ENCODE peak calls at places on chromosomes 6 and 20, in seven cellular contexts. J, V, C, P, D, E and M are unnamed samples. For H3K4me1, the result is how much of the 10 kb centered on the place peaks cover.

GRCh38 chr6:11096109-11096508 is 2.5 kb downstream of the SMIM13 start:
- DNase-seq in E (no peak), D (peak), V (peak), P (peak), J (no peak), C (peak), M (no peak)

GRCh38 chr6:15375638-15376290 is 129.9 kb downstream of the JARID2 start:
- DNase-seq in J (no peak), V (no peak), C (no peak), D (no peak), E (no peak), P (no peak), M (no peak)

GRCh38 chr6:125188594-125189203 is 35.1 kb downstream of the TPD52L1 start:
- DNase-seq in E (no peak), V (no peak), P (no peak), C (no peak), D (no peak), J (no peak), M (no peak)

GRCh38 chr6:45447005-45447404 is 69.3 kb upstream of the SUPT3H start:
- DNase-seq in V (no peak), C (no peak), J (no peak), P (no peak), D (no peak), E (no peak), M (peak)

GRCh38 chr6:10413850-10414765 is 766 bp downstream of the TFAP2A start:
- DNase-seq in P (no peak), J (peak), C (peak), V (no peak), E (no peak), D (no peak), M (no peak)

GRCh38 chr20:7879883-7880282 is 60.4 kb downstream of the HAO1 start:
- DNase-seq in C (no peak), J (no peak), P (no peak), E (no peak), D (peak), V (no peak), M (no peak)

GRCh38 chr6:17045581-17046322 is 56.1 kb upstream of the STMND1 start:
- DNase-seq in E (no peak), P (no peak), V (no peak), J (no peak), C (no peak), D (no peak), M (peak)

GRCh38 chr20:20443509-20443908 is 75.6 kb downstream of the INSM1 start:
- DNase-seq in P (no peak), C (no peak), J (no peak), E (no peak), D (no peak), V (no peak), M (no peak)

GRCh38 chr6:5765141-5765760 is 241.5 kb downstream of the NRN1 start:
- DNase-seq in C (no peak), V (no peak), E (no peak), P (no peak), J (no peak), D (no peak), M (no peak)

GRCh38 chr6:156028310-156029131 is 572.9 kb upstream of the NOX3 start:
- DNase-seq in C (no peak), V (peak), E (no peak), P (no peak), J (no peak), D (no peak), M (peak)

GRCh38 chr6:68211242-68211795 is 423.8 kb upstream of the ADGRB3 start:
- DNase-seq in V (no peak), C (no peak), J (no peak), P (no peak), E (no peak), D (no peak), M (no peak)

GRCh38 chr20:57199656-57200405 is 66.6 kb downstream of the BMP7 start:
- DNase-seq in C (no peak), V (no peak), D (no peak), P (no peak), E (no peak), J (no peak), M (no peak)

GRCh38 chr20:37856932-37857660 is 45.8 kb upstream of the VSTM2L start:
- DNase-seq in D (no peak), P (no peak), V (no peak), J (no peak), E (no peak), C (no peak), M (no peak)

GRCh38 chr6:14001329-14002012 is 76.7 kb downstream of the RNF182 start:
- DNase-seq in D (peak), E (no peak), C (no peak), V (peak), P (peak), J (no peak), M (no peak)

GRCh38 chr20:49602370-49603208 is 34.7 kb upstream of the PTGIS start:
- DNase-seq in E (no peak), D (no peak), C (no peak), P (no peak), V (no peak), J (no peak), M (no peak)

GRCh38 chr20:60080401-60080800 is 122.2 kb downstream of the CDH26 start:
- DNase-seq in P (no peak), D (no peak), V (no peak), E (no peak), J (no peak), C (no peak), M (no peak)

GRCh38 chr6:158605266-158605878 is 39.2 kb downstream of the DYNLT1 start:
- DNase-seq in V (peak), C (peak), P (peak), E (peak), J (peak), D (peak), M (peak)

GRCh38 chr20:62796699-62797491 is 622 bp downstream of the MRGBP start:
- DNase-seq in V (no peak), E (no peak), P (no peak), D (no peak), C (no peak), J (no peak), M (no peak)
- TF ChIP-seq MAX in V (no peak), E (no peak), P (no peak), D (no peak), C (no peak), J (no peak), M (no peak)

GRCh38 chr6:151618717-151619116 is 124.9 kb downstream of the CCDC170 start:
- DNase-seq in V (no peak), J (no peak), D (no peak), E (no peak), P (no peak), C (no peak), M (no peak)

GRCh38 chr6:151614630-151615029 is 120.8 kb downstream of the CCDC170 start:
- DNase-seq in P (no peak), J (no peak), V (no peak), D (no peak), C (no peak), E (no peak), M (no peak)

GRCh38 chr6:151617539-151617938 is 123.7 kb downstream of the CCDC170 start:
- DNase-seq in P (no peak), V (no peak), E (no peak), J (no peak), D (no peak), C (no peak), M (no peak)

GRCh38 chr6:151616600-151616999 is 122.8 kb downstream of the CCDC170 start:
- DNase-seq in J (no peak), C (no peak), E (no peak), D (no peak), P (no peak), V (no peak), M (no peak)

DNA sequence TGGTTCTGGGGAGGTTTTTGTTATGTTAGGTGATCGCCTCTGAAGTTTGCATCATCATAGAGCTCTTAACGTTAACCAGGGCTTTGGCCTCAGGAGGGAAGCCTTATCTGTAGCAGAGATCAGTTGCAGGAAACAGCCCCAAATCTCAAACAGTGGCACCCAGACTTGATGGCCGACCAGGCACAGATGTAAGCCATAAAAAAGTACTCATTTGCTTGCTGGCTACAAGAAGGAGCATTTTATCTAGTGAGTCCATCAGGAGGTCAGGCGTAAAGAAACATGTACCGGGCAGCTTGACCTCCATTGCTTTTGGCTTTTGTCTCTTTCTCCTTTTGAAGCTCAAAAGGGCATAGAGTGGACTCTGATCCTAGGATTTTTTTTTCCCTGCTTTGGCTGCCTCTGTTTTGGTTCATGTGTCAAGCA is 122.3 kb downstream of the CCDC170 start:
- DNase-seq in P (no peak), V (peak), J (no peak), E (no peak), D (peak), C (no peak), M (no peak)
- H3K9ac ChIP-seq in P (no peak), V (no peak), J (no peak), E (no peak), D (peak), C (no peak), M (no peak)

GRCh38 chr6:163147988-163148387 is 266.5 kb upstream of the QKI start:
- DNase-seq in P (no peak), V (peak), J (no peak), D (no peak), C (peak), E (no peak), M (no peak)
- H3K4me1 ChIP-seq in P (under half), V (under half), J (under half), D (under half), C (under half), E (under half), M (under half)

GRCh38 chr6:90193359-90193758 is 103.3 kb downstream of the BACH2 start:
- DNase-seq in D (no peak), C (no peak), V (no peak), E (no peak), J (no peak), P (no peak), M (no peak)

GRCh38 chr6:90197854-90198496 is 98.7 kb downstream of the BACH2 start:
- DNase-seq in E (no peak), J (no peak), D (peak), P (no peak), C (peak), V (no peak), M (no peak)

GRCh38 chr6:90192857-90193256 is 103.8 kb downstream of the BACH2 start:
- DNase-seq in J (no peak), V (no peak), E (no peak), D (no peak), P (no peak), C (no peak), M (no peak)

GRCh38 chr6:90194371-90194841 is 102.2 kb downstream of the BACH2 start:
- DNase-seq in E (no peak), J (no peak), V (peak), C (no peak), P (no peak), D (no peak), M (peak)

DNA sequence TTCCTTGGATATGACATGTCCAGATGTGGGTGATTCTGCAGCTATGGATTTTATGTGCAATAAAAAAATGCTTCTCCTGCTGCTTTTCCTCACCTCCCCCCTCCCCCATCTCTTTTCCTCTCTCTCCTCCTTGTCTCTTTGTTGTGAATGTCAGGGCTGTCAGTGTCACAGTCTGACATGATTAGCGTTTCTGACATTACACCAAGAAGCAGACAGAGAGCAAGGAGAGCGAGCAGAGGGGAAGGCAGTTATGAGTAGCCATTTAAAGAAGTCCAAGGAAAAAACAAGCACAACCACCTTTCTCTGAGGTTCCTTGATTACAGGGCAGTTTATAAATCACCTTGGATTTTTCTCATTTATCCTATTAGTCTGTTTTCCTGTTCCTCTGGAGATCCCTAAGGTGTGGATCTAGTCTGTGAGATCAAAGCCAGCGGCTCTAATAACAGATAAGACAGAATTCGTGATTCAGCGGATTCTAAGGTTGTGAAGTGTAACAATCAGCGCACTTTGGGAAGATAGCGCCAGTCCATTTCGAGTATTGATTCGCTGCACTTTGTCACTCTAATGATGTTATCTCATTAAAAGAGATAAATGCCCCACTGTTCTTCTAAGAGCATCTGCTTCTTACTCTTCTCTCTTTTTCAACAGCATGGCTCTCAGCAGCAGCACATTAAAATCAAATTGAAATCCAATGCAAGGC is 101.4 kb downstream of the BACH2 start:
- DNase-seq in V (peak), E (no peak), J (no peak), D (no peak), C (no peak), P (no peak), M (no peak)
- TF ChIP-seq MAX in V (no peak), E (no peak), J (no peak), D (no peak), C (no peak), P (no peak), M (no peak)

DNA sequence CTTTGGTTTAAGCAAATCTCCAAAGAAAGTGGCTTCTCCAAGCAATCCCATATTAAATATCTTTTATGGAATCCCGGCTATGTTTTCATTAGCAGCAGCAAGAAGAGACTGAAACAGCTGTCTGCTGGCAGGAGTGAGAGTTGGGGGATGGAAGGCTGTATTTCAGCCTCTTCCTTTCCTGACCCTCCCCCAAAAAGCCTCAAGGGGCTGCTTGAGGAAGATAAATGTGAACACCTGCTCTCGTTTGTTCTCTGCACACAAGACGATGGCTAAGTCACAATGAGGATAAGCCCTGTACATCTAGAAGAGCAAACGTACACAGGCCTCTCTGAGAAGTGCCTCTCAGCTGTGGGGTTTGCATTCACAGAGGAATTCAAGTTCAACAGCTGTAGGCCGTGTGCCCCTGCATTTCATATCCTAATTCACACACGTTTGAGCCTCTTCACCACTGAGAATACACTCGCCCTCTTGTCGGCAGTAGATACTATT is 16.3 kb downstream of the RIPOR2 start:
- DNase-seq in D (no peak), E (no peak), V (no peak), P (no peak), J (no peak), C (no peak), M (no peak)
- H3K9ac ChIP-seq in D (no peak), E (no peak), V (no peak), P (no peak), J (no peak), C (no peak), M (no peak)

GRCh38 chr6:2772840-2773239 is 7.6 kb downstream of the WRNIP1 start:
- DNase-seq in V (no peak), D (no peak), E (no peak), C (no peak), J (no peak), P (no peak), M (no peak)
- H3K4me1 ChIP-seq in V (under half), D (under half), E (under half), C (under half), J (under half), P (under half), M (under half)